ENCODE peak calls at places on chromosomes 2 and 18, in six cellular contexts. P is H9, U is IMR-90, Q is trophoblast cell, E is H1, N is mesenchymal stem cell. F is an unnamed sample. For H3K4me1, the result is how much of the 10 kb centered on the place peaks cover.

GRCh38 chr2:49988301-49988700 is 834.0 kb upstream of the FSHR start:
- DNase-seq in P (no peak), U (no peak), Q (no peak), E (no peak), N (no peak), F (no peak)

GRCh38 chr18:75607701-75608100 is 180.2 kb upstream of the SMIM21 start:
- DNase-seq in P (no peak), U (no peak), Q (no peak), E (no peak), N (no peak), F (no peak)

GRCh38 chr2:222805591-222806304 is 55.1 kb upstream of the ACSL3 start:
- DNase-seq in P (no peak), U (no peak), Q (no peak), E (no peak), N (peak), F (no peak)

GRCh38 chr2:233080836-233081229 is 20.7 kb downstream of the INPP5D start:
- DNase-seq in P (no peak), U (no peak), Q (no peak), E (no peak), N (no peak), F (no peak)

GRCh38 chr2:219494952-219495530 is 3.6 kb upstream of the GMPPA start:
- DNase-seq in P (no peak), U (no peak), Q (no peak), E (no peak), N (no peak), F (no peak)

GRCh38 chr18:50306944-50307343 is 19.5 kb upstream of the CXXC1 start:
- DNase-seq in P (no peak), U (peak), Q (no peak), E (no peak), N (no peak), F (no peak)

GRCh38 chr2:232323328-232323650 is 55.3 kb upstream of the ALPP start:
- DNase-seq in P (no peak), U (no peak), Q (no peak), E (no peak), N (no peak), F (no peak)

GRCh38 chr2:241729868-241730267 is 4.6 kb upstream of the D2HGDH start:
- DNase-seq in P (no peak), U (no peak), Q (no peak), E (no peak), N (no peak), F (no peak)

GRCh38 chr2:67340118-67341011 is 56.8 kb upstream of the ETAA1 start:
- DNase-seq in P (peak), U (no peak), Q (no peak), E (no peak), N (no peak), F (no peak)

GRCh38 chr2:110740747-110741349 is 8.5 kb downstream of the ACOXL start:
- DNase-seq in P (no peak), U (no peak), Q (peak), E (no peak), N (peak), F (no peak)

GRCh38 chr2:218024336-218024735 is 21.5 kb upstream of the TNS1 start:
- DNase-seq in P (peak), U (no peak), Q (no peak), E (no peak), N (no peak), F (no peak)

GRCh38 chr18:69701305-69701704 is 246.4 kb downstream of the CD226 start:
- DNase-seq in P (no peak), U (no peak), Q (no peak), E (no peak), N (no peak), F (no peak)

GRCh38 chr18:61443311-61443710 is 110.1 kb downstream of the CDH20 start:
- DNase-seq in P (no peak), U (no peak), Q (no peak), E (no peak), N (no peak), F (no peak)

GRCh38 chr2:182716665-182716990 is 571 bp downstream of the DNAJC10 start:
- DNase-seq in P (no peak), U (no peak), Q (peak), E (no peak), N (no peak), F (no peak)

GRCh38 chr18:55589625-55590291 is 1.8 kb upstream of the TCF4 start:
- DNase-seq in P (peak), U (peak), Q (peak), E (peak), N (peak), F (peak)

GRCh38 chr2:67616749-67617148 is 219.6 kb downstream of the ETAA1 start:
- DNase-seq in P (no peak), U (peak), Q (no peak), E (no peak), N (peak), F (no peak)

GRCh38 chr18:54856105-54856504 is 27.8 kb downstream of the RAB27B start:
- DNase-seq in P (no peak), U (no peak), Q (no peak), E (no peak), N (peak), F (no peak)

GRCh38 chr2:9287400-9288059 is 80.9 kb downstream of the ASAP2 start:
- DNase-seq in P (no peak), U (peak), Q (peak), E (no peak), N (peak), F (no peak)

GRCh38 chr2:184154438-184154837 is 443.9 kb upstream of the ZNF804A start:
- DNase-seq in P (no peak), U (no peak), Q (no peak), E (no peak), N (peak), F (no peak)

GRCh38 chr2:44560352-44560751 is 198.6 kb downstream of the CAMKMT start:
- DNase-seq in P (no peak), U (no peak), Q (no peak), E (no peak), N (no peak), F (no peak)

GRCh38 chr2:38666578-38666926 is 638 bp downstream of the GALM start:
- DNase-seq in P (no peak), U (peak), Q (no peak), E (no peak), N (peak), F (no peak)

GRCh38 chr18:74498712-74499629 is 2.8 kb downstream of the CNDP2 start:
- DNase-seq in P (no peak), U (no peak), Q (no peak), E (no peak), N (peak), F (no peak)

GRCh38 chr2:207082619-207083018 is 83.1 kb downstream of the KLF7 start:
- DNase-seq in P (no peak), U (no peak), Q (no peak), E (no peak), N (peak), F (no peak)

GRCh38 chr2:16281451-16282330 is 341.3 kb downstream of the MYCN start:
- DNase-seq in P (peak), U (no peak), Q (no peak), E (peak), N (peak), F (no peak)

GRCh38 chr2:62559582-62559981 is 53.6 kb upstream of the TMEM17 start:
- DNase-seq in P (no peak), U (no peak), Q (no peak), E (no peak), N (no peak), F (no peak)

GRCh38 chr18:48799724-48800315 is 150.9 kb downstream of the SMAD7 start:
- DNase-seq in P (peak), U (no peak), Q (no peak), E (no peak), N (no peak), F (no peak)

GRCh38 chr2:165015052-165015642 is 59.8 kb upstream of the SLC38A11 start:
- DNase-seq in P (peak), U (peak), Q (peak), E (no peak), N (peak), F (peak)

GRCh38 chr2:139790807-139791206 is 1010.6 kb upstream of the NXPH2 start:
- DNase-seq in P (no peak), U (no peak), Q (no peak), E (no peak), N (peak), F (no peak)

GRCh38 chr2:236395067-236395466 is 130.9 kb upstream of the ASB18 start:
- DNase-seq in P (no peak), U (no peak), Q (no peak), E (no peak), N (no peak), F (no peak)

GRCh38 chr18:34458371-34458770 is 233.7 kb upstream of the NOL4 start:
- DNase-seq in P (no peak), U (no peak), Q (no peak), E (no peak), N (no peak), F (no peak)

GRCh38 chr2:98912221-98912851 is 23.7 kb downstream of the CRACDL start:
- DNase-seq in P (peak), U (peak), Q (no peak), E (no peak), N (peak), F (no peak)
- H3K4me1 ChIP-seq in P (under half), U (under half), Q (under half), E (under half), N (under half), F (under half)

GRCh38 chr18:77529492-77529891 is 279.8 kb downstream of the GALR1 start:
- DNase-seq in P (no peak), U (no peak), Q (no peak), E (no peak), N (no peak), F (no peak)

GRCh38 chr18:77524909-77525308 is 275.3 kb downstream of the GALR1 start:
- DNase-seq in P (no peak), U (no peak), Q (no peak), E (no peak), N (no peak), F (no peak)

GRCh38 chr18:77528877-77529276 is 279.2 kb downstream of the GALR1 start:
- DNase-seq in P (no peak), U (no peak), Q (no peak), E (no peak), N (no peak), F (no peak)

GRCh38 chr18:77530732-77531131 is 281.1 kb downstream of the GALR1 start:
- DNase-seq in P (no peak), U (no peak), Q (no peak), E (no peak), N (no peak), F (no peak)

GRCh38 chr18:77526962-77527361 is 277.3 kb downstream of the GALR1 start:
- DNase-seq in P (no peak), U (no peak), Q (no peak), E (no peak), N (no peak), F (no peak)
- H3K14ac ChIP-seq in P (no peak), U (no peak), Q (no peak), E (no peak), N (no peak), F (peak)

GRCh38 chr18:63140038-63140450 is 179.5 kb downstream of the BCL2 start:
- DNase-seq in P (no peak), U (no peak), Q (no peak), E (no peak), N (no peak), F (no peak)

GRCh38 chr18:63141777-63142176 is 177.8 kb downstream of the BCL2 start:
- DNase-seq in P (no peak), U (no peak), Q (no peak), E (no peak), N (no peak), F (no peak)

GRCh38 chr18:63143246-63143847 is 176.2 kb downstream of the BCL2 start:
- DNase-seq in P (no peak), U (no peak), Q (peak), E (no peak), N (no peak), F (no peak)

GRCh38 chr18:63142502-63143045 is 177.0 kb downstream of the BCL2 start:
- DNase-seq in P (no peak), U (no peak), Q (no peak), E (no peak), N (no peak), F (no peak)

DNA sequence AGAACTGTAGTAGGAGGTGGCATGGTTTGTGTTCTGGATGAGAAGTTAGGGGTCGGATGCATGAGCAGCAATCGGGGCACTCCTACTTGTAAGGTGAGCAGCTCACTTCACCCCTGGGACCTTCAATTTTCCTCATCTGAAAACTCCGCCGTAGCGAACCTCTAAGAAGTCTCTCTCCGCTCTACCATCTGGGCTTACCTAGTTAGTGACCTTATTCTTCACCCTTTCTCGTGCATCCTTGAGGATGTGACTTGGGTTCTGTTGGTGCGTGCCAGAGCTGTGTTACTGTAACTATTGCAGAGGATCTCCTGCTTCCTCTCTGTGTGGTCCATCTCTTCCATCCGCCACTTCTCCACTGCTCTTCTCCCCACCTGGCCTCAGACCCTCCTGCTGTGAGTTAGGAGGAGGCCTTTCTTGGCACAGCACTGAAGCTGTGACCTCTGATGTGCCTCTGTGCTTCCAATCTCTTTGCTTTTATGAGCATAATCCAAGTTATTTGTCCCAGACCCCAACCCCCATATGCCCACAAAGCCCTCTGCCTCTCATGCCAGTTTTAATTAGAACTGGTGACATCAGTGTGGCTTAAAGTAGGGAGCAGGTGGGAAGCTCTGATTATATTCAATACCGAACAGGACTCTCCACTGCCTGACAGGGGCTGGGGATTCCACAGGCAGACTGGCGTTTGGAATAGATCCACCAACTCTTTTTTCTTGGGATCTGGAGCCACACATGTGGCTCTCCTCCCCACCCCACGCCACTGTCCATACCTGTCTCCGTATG is 178.4 kb downstream of the BCL2 start:
- DNase-seq in P (no peak), U (no peak), Q (no peak), E (no peak), N (no peak), F (no peak)
- H3K4me1 ChIP-seq in P (under half), U (under half), Q (under half), E (under half), N (under half), F (under half)

DNA sequence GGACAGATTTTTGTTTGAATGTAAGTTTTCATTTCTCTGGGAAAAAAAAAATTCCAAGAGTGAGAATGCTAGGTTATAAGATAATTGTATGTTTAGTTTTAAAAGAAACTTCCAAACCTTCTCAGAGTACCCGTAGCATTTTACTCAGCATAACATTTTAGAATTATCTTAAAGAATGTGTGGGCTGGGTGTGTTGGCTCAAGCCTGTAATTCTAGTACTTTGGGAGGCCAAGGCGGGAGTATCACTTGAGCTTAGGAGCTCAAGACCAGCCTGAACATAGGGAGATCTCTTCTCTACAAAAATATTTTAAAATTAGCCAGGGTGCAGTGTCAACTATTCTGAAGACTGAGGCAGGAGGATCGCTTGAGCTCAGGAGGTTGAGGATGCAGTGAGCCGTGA is 57.4 kb upstream of the RMP24 start:
- DNase-seq in P (no peak), U (no peak), Q (peak), E (no peak), N (no peak), F (no peak)
- H3K14ac ChIP-seq in P (no peak), U (no peak), Q (no peak), E (no peak), N (no peak), F (no peak)

GRCh38 chr18:40347261-40347660 is 1607.8 kb upstream of the PIK3C3 start:
- DNase-seq in P (no peak), U (no peak), Q (no peak), E (no peak), N (no peak), F (no peak)
- H3K4me1 ChIP-seq in P (under half), U (under half), Q (under half), E (under half), N (under half), F (under half)

GRCh38 chr18:28134774-28135173 is 42.2 kb downstream of the CDH2 start:
- DNase-seq in P (no peak), U (no peak), Q (no peak), E (no peak), N (no peak), F (no peak)

GRCh38 chr18:28143725-28144124 is 33.2 kb downstream of the CDH2 start:
- DNase-seq in P (no peak), U (no peak), Q (no peak), E (no peak), N (no peak), F (no peak)

GRCh38 chr18:28136071-28136470 is 40.9 kb downstream of the CDH2 start:
- DNase-seq in P (no peak), U (no peak), Q (no peak), E (no peak), N (no peak), F (no peak)

GRCh38 chr18:28138816-28139215 is 38.1 kb downstream of the CDH2 start:
- DNase-seq in P (no peak), U (no peak), Q (no peak), E (no peak), N (no peak), F (no peak)
- H3K14ac ChIP-seq in P (no peak), U (no peak), Q (no peak), E (no peak), N (no peak), F (no peak)

GRCh38 chr18:5508821-5509220 is 35.0 kb downstream of the EPB41L3 start:
- DNase-seq in P (no peak), U (no peak), Q (no peak), E (no peak), N (no peak), F (no peak)
- H3K4me1 ChIP-seq in P (under half), U (under half), Q (under half), E (under half), N (under half), F (under half)

DNA sequence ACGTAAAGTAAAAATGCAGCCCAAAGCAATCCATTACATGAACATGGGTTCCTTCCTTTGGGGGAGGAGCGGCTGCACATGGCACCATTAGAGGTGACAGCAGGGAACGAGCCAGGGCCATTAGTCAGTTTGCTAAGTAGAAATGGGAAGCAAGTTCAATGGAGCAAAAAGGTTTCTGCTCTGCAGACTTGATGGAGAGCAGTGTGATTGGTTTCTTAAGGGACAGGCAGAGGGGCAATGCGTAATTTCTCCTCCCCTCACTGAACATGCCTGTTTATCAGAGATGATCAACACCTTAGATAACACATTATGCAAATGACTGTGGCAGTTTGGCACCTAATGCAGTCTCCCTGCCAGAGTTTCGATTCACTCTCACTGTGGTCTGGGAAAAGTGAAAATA is 414.6 kb downstream of the STK39 start:
- DNase-seq in P (no peak), U (no peak), Q (no peak), E (no peak), N (no peak), F (no peak)
- H3K14ac ChIP-seq in P (no peak), U (no peak), Q (no peak), E (no peak), N (no peak), F (no peak)

GRCh38 chr18:3248670-3249359 is 1.2 kb downstream of the MYL12A start:
- DNase-seq in P (no peak), U (peak), Q (peak), E (no peak), N (peak), F (no peak)
- H3K4me1 ChIP-seq in P (under half), U (under half), Q (under half), E (under half), N (under half), F (under half)

GRCh38 chr18:4524096-4524495 is 69.0 kb upstream of the DLGAP1 start:
- DNase-seq in P (no peak), U (no peak), Q (no peak), E (no peak), N (no peak), F (no peak)

DNA sequence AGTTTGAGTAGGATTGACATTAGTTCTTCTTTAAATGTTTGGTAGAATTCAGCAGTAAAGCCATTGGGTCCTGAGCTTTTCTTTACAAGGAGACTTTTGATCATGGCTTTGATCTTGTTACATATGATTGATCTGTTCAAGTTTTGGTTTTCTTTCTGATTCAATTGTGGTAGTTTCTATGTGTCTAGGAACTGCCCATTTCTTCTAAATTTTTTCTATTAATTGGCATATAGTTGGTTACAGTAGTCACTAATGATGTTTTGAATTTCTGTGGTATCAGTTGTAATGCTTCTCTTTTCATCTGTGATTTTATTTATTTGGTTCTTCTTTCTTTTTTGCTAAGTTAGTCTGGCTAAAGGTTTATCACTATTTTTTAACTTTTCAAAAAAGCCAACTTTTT is 73.3 kb upstream of the DLGAP1 start:
- DNase-seq in P (no peak), U (no peak), Q (no peak), E (no peak), N (no peak), F (no peak)
- H3K14ac ChIP-seq in P (no peak), U (no peak), Q (no peak), E (no peak), N (no peak), F (no peak)